ENCODE peak calls at places on chromosomes 12 and 14, in nine cellular contexts. One of them, this sample, is unnamed.

GRCh38 chr12:123808167-123808566 is 46.1 kb downstream of the DNAH10 start:
- DNase-seq in ovary: no peak
- DNase-seq in breast epithelium: no peak
- DNase-seq in HCT116: peak
- DNase-seq in A549: peak
- DNase-seq in IMR-90: peak
- DNase-seq in adrenal gland: no peak
- DNase-seq in esophagus squamous epithelium: no peak
- DNase-seq in heart left ventricle: no peak
- DNase-seq in this sample: no peak

GRCh38 chr12:19482036-19482435 is 42.7 kb downstream of the AEBP2 start:
- DNase-seq in ovary: no peak
- DNase-seq in breast epithelium: no peak
- DNase-seq in HCT116: no peak
- DNase-seq in A549: no peak
- DNase-seq in IMR-90: no peak
- DNase-seq in adrenal gland: no peak
- DNase-seq in esophagus squamous epithelium: no peak
- DNase-seq in heart left ventricle: no peak
- DNase-seq in this sample: no peak

GRCh38 chr12:46386877-46387629 is 14.5 kb upstream of the SLC38A2 start:
- DNase-seq in ovary: no peak
- DNase-seq in breast epithelium: no peak
- DNase-seq in HCT116: no peak
- DNase-seq in A549: no peak
- DNase-seq in IMR-90: peak
- DNase-seq in adrenal gland: no peak
- DNase-seq in esophagus squamous epithelium: no peak
- DNase-seq in heart left ventricle: peak
- DNase-seq in this sample: no peak

GRCh38 chr12:1809606-1810140 is 10.7 kb upstream of the LRTM2 start:
- DNase-seq in ovary: no peak
- DNase-seq in breast epithelium: no peak
- DNase-seq in HCT116: no peak
- DNase-seq in A549: no peak
- DNase-seq in IMR-90: no peak
- DNase-seq in adrenal gland: no peak
- DNase-seq in esophagus squamous epithelium: no peak
- DNase-seq in heart left ventricle: peak
- DNase-seq in this sample: no peak

GRCh38 chr14:65351493-65352224 is 60.9 kb upstream of the FUT8 start:
- DNase-seq in ovary: no peak
- DNase-seq in breast epithelium: no peak
- DNase-seq in HCT116: no peak
- DNase-seq in A549: no peak
- DNase-seq in IMR-90: no peak
- DNase-seq in adrenal gland: no peak
- DNase-seq in esophagus squamous epithelium: no peak
- DNase-seq in heart left ventricle: no peak
- DNase-seq in this sample: peak

GRCh38 chr12:71007025-71007424 is 86.5 kb upstream of the PTPRR start:
- DNase-seq in ovary: no peak
- DNase-seq in breast epithelium: no peak
- DNase-seq in HCT116: no peak
- DNase-seq in A549: no peak
- DNase-seq in IMR-90: no peak
- DNase-seq in adrenal gland: no peak
- DNase-seq in esophagus squamous epithelium: no peak
- DNase-seq in heart left ventricle: no peak
- DNase-seq in this sample: no peak

GRCh38 chr12:99810718-99811593 is 163.4 kb downstream of the GARIN6 start:
- DNase-seq in ovary: no peak
- DNase-seq in breast epithelium: no peak
- DNase-seq in HCT116: peak
- DNase-seq in A549: peak
- DNase-seq in IMR-90: peak
- DNase-seq in adrenal gland: no peak
- DNase-seq in esophagus squamous epithelium: no peak
- DNase-seq in heart left ventricle: no peak
- DNase-seq in this sample: no peak

GRCh38 chr12:117733292-117733805 is 235.4 kb downstream of the KSR2 start:
- DNase-seq in ovary: no peak
- DNase-seq in breast epithelium: no peak
- DNase-seq in HCT116: no peak
- DNase-seq in A549: no peak
- DNase-seq in IMR-90: no peak
- DNase-seq in adrenal gland: no peak
- DNase-seq in esophagus squamous epithelium: no peak
- DNase-seq in heart left ventricle: no peak
- DNase-seq in this sample: no peak

GRCh38 chr12:31715283-31715825 is 13.5 kb downstream of the AMN1 start:
- DNase-seq in ovary: no peak
- DNase-seq in breast epithelium: no peak
- DNase-seq in HCT116: no peak
- DNase-seq in A549: no peak
- DNase-seq in IMR-90: peak
- DNase-seq in adrenal gland: no peak
- DNase-seq in esophagus squamous epithelium: no peak
- DNase-seq in heart left ventricle: no peak
- DNase-seq in this sample: no peak

GRCh38 chr12:32499048-32499447 is 99.7 kb downstream of the FGD4 start:
- DNase-seq in ovary: no peak
- DNase-seq in breast epithelium: no peak
- DNase-seq in HCT116: no peak
- DNase-seq in A549: no peak
- DNase-seq in IMR-90: no peak
- DNase-seq in adrenal gland: no peak
- DNase-seq in esophagus squamous epithelium: no peak
- DNase-seq in heart left ventricle: no peak
- DNase-seq in this sample: no peak

GRCh38 chr12:85016423-85016822 is 19.7 kb downstream of the TSPAN19 start:
- DNase-seq in ovary: no peak
- DNase-seq in breast epithelium: no peak
- DNase-seq in HCT116: peak
- DNase-seq in A549: peak
- DNase-seq in IMR-90: peak
- DNase-seq in adrenal gland: peak
- DNase-seq in esophagus squamous epithelium: no peak
- DNase-seq in heart left ventricle: no peak
- DNase-seq in this sample: no peak

GRCh38 chr12:66051361-66051760 is 79.2 kb downstream of the LLPH start:
- DNase-seq in ovary: no peak
- DNase-seq in breast epithelium: no peak
- DNase-seq in HCT116: no peak
- DNase-seq in A549: no peak
- DNase-seq in IMR-90: no peak
- DNase-seq in adrenal gland: no peak
- DNase-seq in esophagus squamous epithelium: no peak
- DNase-seq in heart left ventricle: no peak
- DNase-seq in this sample: no peak

GRCh38 chr14:42322486-42323284 is 716.0 kb downstream of the LRFN5 start:
- DNase-seq in ovary: no peak
- DNase-seq in breast epithelium: no peak
- DNase-seq in HCT116: no peak
- DNase-seq in A549: no peak
- DNase-seq in IMR-90: no peak
- DNase-seq in adrenal gland: no peak
- DNase-seq in esophagus squamous epithelium: no peak
- DNase-seq in heart left ventricle: no peak
- DNase-seq in this sample: no peak

GRCh38 chr12:131759176-131759575 is 48.3 kb downstream of the SFSWAP start:
- DNase-seq in ovary: no peak
- DNase-seq in breast epithelium: peak
- DNase-seq in HCT116: no peak
- DNase-seq in A549: no peak
- DNase-seq in IMR-90: no peak
- DNase-seq in adrenal gland: no peak
- DNase-seq in esophagus squamous epithelium: no peak
- DNase-seq in heart left ventricle: no peak
- DNase-seq in this sample: no peak

GRCh38 chr12:62625238-62625637 is 158.6 kb downstream of the MON2 start:
- DNase-seq in ovary: no peak
- DNase-seq in breast epithelium: no peak
- DNase-seq in HCT116: no peak
- DNase-seq in A549: no peak
- DNase-seq in IMR-90: peak
- DNase-seq in adrenal gland: peak
- DNase-seq in esophagus squamous epithelium: no peak
- DNase-seq in heart left ventricle: no peak
- DNase-seq in this sample: no peak

GRCh38 chr12:110741371-110741770 is 1.3 kb downstream of the PPP1CC start:
- DNase-seq in ovary: no peak
- DNase-seq in breast epithelium: no peak
- DNase-seq in HCT116: no peak
- DNase-seq in A549: no peak
- DNase-seq in IMR-90: no peak
- DNase-seq in adrenal gland: no peak
- DNase-seq in esophagus squamous epithelium: no peak
- DNase-seq in heart left ventricle: no peak
- DNase-seq in this sample: no peak

GRCh38 chr14:23172096-23172495 is 11.4 kb downstream of the SLC7A8 start:
- DNase-seq in ovary: no peak
- DNase-seq in breast epithelium: no peak
- DNase-seq in HCT116: no peak
- DNase-seq in A549: no peak
- DNase-seq in IMR-90: no peak
- DNase-seq in adrenal gland: no peak
- DNase-seq in esophagus squamous epithelium: no peak
- DNase-seq in heart left ventricle: no peak
- DNase-seq in this sample: no peak

GRCh38 chr14:98957211-98958047 is 314.6 kb downstream of the BCL11B start:
- DNase-seq in ovary: peak
- DNase-seq in breast epithelium: no peak
- DNase-seq in HCT116: no peak
- DNase-seq in A549: peak
- DNase-seq in IMR-90: no peak
- DNase-seq in adrenal gland: peak
- DNase-seq in esophagus squamous epithelium: no peak
- DNase-seq in heart left ventricle: no peak
- DNase-seq in this sample: no peak

GRCh38 chr14:100056964-100057817 is 8.0 kb upstream of the EVL start:
- DNase-seq in ovary: no peak
- DNase-seq in breast epithelium: no peak
- DNase-seq in HCT116: no peak
- DNase-seq in A549: peak
- DNase-seq in IMR-90: peak
- DNase-seq in adrenal gland: no peak
- DNase-seq in esophagus squamous epithelium: no peak
- DNase-seq in heart left ventricle: no peak
- DNase-seq in this sample: no peak

GRCh38 chr14:100895411-100895810 is 8.1 kb downstream of the RTL1 start:
- DNase-seq in ovary: no peak
- DNase-seq in breast epithelium: no peak
- DNase-seq in HCT116: no peak
- DNase-seq in A549: no peak
- DNase-seq in IMR-90: no peak
- DNase-seq in adrenal gland: no peak
- DNase-seq in esophagus squamous epithelium: no peak
- DNase-seq in heart left ventricle: no peak
- DNase-seq in this sample: peak

DNA sequence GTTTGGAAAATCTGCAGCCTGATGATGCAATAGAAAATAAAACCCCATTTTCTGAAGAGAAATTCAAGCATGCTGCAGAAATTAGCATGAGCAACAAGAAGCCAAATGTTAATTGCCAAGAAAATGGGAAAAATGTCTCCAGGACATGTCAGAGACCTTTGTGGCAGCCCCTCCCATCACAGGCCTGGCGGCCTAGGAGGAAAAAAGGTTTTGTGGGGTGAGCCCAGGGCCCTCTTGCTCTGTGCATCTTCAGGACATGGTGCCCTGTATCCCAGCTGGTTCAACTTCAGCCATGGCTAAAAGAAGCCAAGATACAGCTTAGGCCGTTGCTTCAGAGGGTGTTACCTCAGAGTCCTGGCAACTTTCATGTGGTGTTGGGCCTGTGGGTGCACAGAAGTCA is 775.5 kb upstream of the SEL1L start:
- DNase-seq in ovary: no peak
- DNase-seq in breast epithelium: no peak
- DNase-seq in HCT116: no peak
- DNase-seq in A549: no peak
- DNase-seq in IMR-90: no peak
- DNase-seq in adrenal gland: no peak
- DNase-seq in esophagus squamous epithelium: no peak
- DNase-seq in heart left ventricle: no peak
- DNase-seq in this sample: no peak
- H3K4me3 ChIP-seq in ovary: no peak
- H3K4me3 ChIP-seq in breast epithelium: no peak
- H3K4me3 ChIP-seq in HCT116: no peak
- H3K4me3 ChIP-seq in A549: no peak
- H3K4me3 ChIP-seq in IMR-90: no peak
- H3K4me3 ChIP-seq in adrenal gland: no peak
- H3K4me3 ChIP-seq in esophagus squamous epithelium: no peak
- H3K4me3 ChIP-seq in heart left ventricle: no peak
- H3K4me3 ChIP-seq in this sample: no peak

GRCh38 chr12:26122681-26123481 is 2.0 kb downstream of the BHLHE41 start:
- DNase-seq in ovary: peak
- DNase-seq in breast epithelium: peak
- DNase-seq in HCT116: no peak
- DNase-seq in A549: peak
- DNase-seq in IMR-90: peak
- DNase-seq in adrenal gland: peak
- DNase-seq in esophagus squamous epithelium: no peak
- DNase-seq in heart left ventricle: peak
- DNase-seq in this sample: peak
- TF ChIP-seq POLR2A in ovary: peak
- TF ChIP-seq POLR2A in breast epithelium: no peak
- TF ChIP-seq POLR2A in HCT116: no peak
- TF ChIP-seq POLR2A in A549: no peak
- TF ChIP-seq POLR2A in IMR-90: peak
- TF ChIP-seq POLR2A in adrenal gland: peak
- TF ChIP-seq POLR2A in esophagus squamous epithelium: no peak
- TF ChIP-seq POLR2A in heart left ventricle: peak
- TF ChIP-seq POLR2A in this sample: no peak

GRCh38 chr12:51370667-51371066 is 20.5 kb downstream of the GALNT6 start:
- DNase-seq in ovary: no peak
- DNase-seq in breast epithelium: no peak
- DNase-seq in HCT116: no peak
- DNase-seq in A549: no peak
- DNase-seq in IMR-90: no peak
- DNase-seq in adrenal gland: no peak
- DNase-seq in esophagus squamous epithelium: no peak
- DNase-seq in heart left ventricle: no peak
- DNase-seq in this sample: no peak
- H3K4me3 ChIP-seq in ovary: no peak
- H3K4me3 ChIP-seq in breast epithelium: no peak
- H3K4me3 ChIP-seq in HCT116: no peak
- H3K4me3 ChIP-seq in A549: no peak
- H3K4me3 ChIP-seq in IMR-90: no peak
- H3K4me3 ChIP-seq in adrenal gland: no peak
- H3K4me3 ChIP-seq in esophagus squamous epithelium: no peak
- H3K4me3 ChIP-seq in heart left ventricle: no peak
- H3K4me3 ChIP-seq in this sample: no peak

DNA sequence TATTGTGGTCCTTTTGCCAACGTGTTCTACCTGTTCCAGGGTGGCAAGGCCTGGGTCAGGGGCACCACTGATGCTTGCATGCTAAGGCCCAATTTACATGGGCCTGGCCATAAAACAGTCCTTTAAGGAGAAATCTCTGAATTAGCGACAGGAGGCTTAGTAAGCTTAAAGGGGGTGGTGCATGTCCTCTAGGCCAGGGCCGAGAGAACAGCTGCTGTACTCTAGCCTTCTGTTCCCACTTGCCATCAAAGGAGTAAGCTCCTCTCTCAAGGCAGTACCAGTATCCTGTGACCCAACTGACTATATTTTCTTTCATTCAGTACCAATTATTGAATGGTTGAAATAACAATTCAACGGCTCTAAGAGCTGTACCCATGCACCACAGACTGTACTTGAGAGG is 67.7 kb upstream of the ZDHHC17 start:
- DNase-seq in ovary: no peak
- DNase-seq in breast epithelium: no peak
- DNase-seq in HCT116: no peak
- DNase-seq in A549: no peak
- DNase-seq in IMR-90: no peak
- DNase-seq in adrenal gland: no peak
- DNase-seq in esophagus squamous epithelium: no peak
- DNase-seq in heart left ventricle: no peak
- DNase-seq in this sample: no peak
- TF ChIP-seq POLR2A in ovary: no peak
- TF ChIP-seq POLR2A in breast epithelium: no peak
- TF ChIP-seq POLR2A in HCT116: no peak
- TF ChIP-seq POLR2A in A549: no peak
- TF ChIP-seq POLR2A in IMR-90: no peak
- TF ChIP-seq POLR2A in adrenal gland: no peak
- TF ChIP-seq POLR2A in esophagus squamous epithelium: no peak
- TF ChIP-seq POLR2A in heart left ventricle: no peak
- TF ChIP-seq POLR2A in this sample: no peak